ENCODE peak calls at places on chromosomes 11 and 22, in five cellular contexts. C is IMR-90, S is heart right ventricle, F is A549, D is heart left ventricle. A is an unnamed sample.

GRCh38 chr11:130383363-130384168 is 44.8 kb downstream of the ADAMTS8 start:
- DNase-seq in C (peak), S (no peak), F (no peak), D (no peak), A (no peak)

GRCh38 chr11:32034149-32034548 is 56.7 kb upstream of the RCN1 start:
- DNase-seq in C (peak), S (no peak), F (no peak), D (no peak), A (no peak)

GRCh38 chr11:30488304-30488998 is 97.7 kb downstream of the MPPED2 start:
- DNase-seq in C (peak), S (no peak), F (peak), D (no peak), A (no peak)

GRCh38 chr11:16902979-16903378 is 111.2 kb downstream of the PLEKHA7 start:
- DNase-seq in C (no peak), S (no peak), F (no peak), D (no peak), A (no peak)

GRCh38 chr11:79336740-79337517 is 103.9 kb downstream of the TENM4 start:
- DNase-seq in C (peak), S (no peak), F (no peak), D (no peak), A (no peak)

GRCh38 chr11:102598272-102598671 is 26.9 kb downstream of the MMP20 start:
- DNase-seq in C (no peak), S (no peak), F (no peak), D (no peak), A (no peak)

GRCh38 chr11:76918941-76919386 is 58.2 kb downstream of the ACER3 start:
- DNase-seq in C (peak), S (no peak), F (peak), D (no peak), A (peak)

GRCh38 chr22:50184004-50184461 is 1.7 kb upstream of the TRABD start:
- DNase-seq in C (peak), S (peak), F (peak), D (peak), A (peak)

GRCh38 chr22:23498811-23499798 is 81.0 kb downstream of the IGLL1 start:
- DNase-seq in C (no peak), S (no peak), F (no peak), D (no peak), A (no peak)

GRCh38 chr11:74072721-74073120 is 63.8 kb upstream of the UCP3 start:
- DNase-seq in C (no peak), S (no peak), F (no peak), D (no peak), A (no peak)

GRCh38 chr22:23847991-23848864 is 9.4 kb upstream of the DERL3 start:
- DNase-seq in C (no peak), S (no peak), F (no peak), D (no peak), A (no peak)

GRCh38 chr22:26086359-26086758 is 82.9 kb upstream of the SEZ6L start:
- DNase-seq in C (no peak), S (no peak), F (no peak), D (no peak), A (no peak)

GRCh38 chr11:131056036-131056435 is 139.8 kb upstream of the SNX19 start:
- DNase-seq in C (no peak), S (no peak), F (no peak), D (no peak), A (no peak)

GRCh38 chr11:83349371-83349770 is 63.2 kb upstream of the CCDC90B start:
- DNase-seq in C (no peak), S (no peak), F (no peak), D (no peak), A (no peak)

GRCh38 chr11:128594246-128594645 is 6.9 kb upstream of the ETS1 start:
- DNase-seq in C (no peak), S (no peak), F (no peak), D (no peak), A (no peak)

GRCh38 chr11:35419713-35420333 is 465 bp upstream of the SLC1A2 start:
- DNase-seq in C (no peak), S (peak), F (no peak), D (peak), A (no peak)

GRCh38 chr22:42340695-42341383 is 70.4 kb upstream of the TCF20 start:
- DNase-seq in C (no peak), S (no peak), F (no peak), D (no peak), A (no peak)

GRCh38 chr11:106077609-106078517 is at the start of gene AASDHPPT:
- DNase-seq in C (peak), S (no peak), F (peak), D (no peak), A (peak)

GRCh38 chr11:1932681-1933080 is 13.2 kb downstream of the TNNT3 start:
- DNase-seq in C (no peak), S (no peak), F (no peak), D (no peak), A (no peak)

GRCh38 chr11:97746832-97747231 is 1273.9 kb upstream of the CNTN5 start:
- DNase-seq in C (no peak), S (no peak), F (no peak), D (no peak), A (no peak)

GRCh38 chr22:21449531-21450319 is 17.5 kb upstream of the TMEM191C start:
- DNase-seq in C (peak), S (no peak), F (no peak), D (peak), A (no peak)

GRCh38 chr22:32534252-32535215 is 59.9 kb downstream of the FBXO7 start:
- DNase-seq in C (no peak), S (peak), F (no peak), D (peak), A (no peak)

GRCh38 chr11:59822989-59823566 is 12.5 kb upstream of the MRPL16 start:
- DNase-seq in C (peak), S (no peak), F (peak), D (no peak), A (no peak)

GRCh38 chr11:73991471-73992006 is 8.9 kb upstream of the UCP2 start:
- DNase-seq in C (no peak), S (no peak), F (no peak), D (no peak), A (no peak)

GRCh38 chr11:65476632-65477270 is 22.1 kb upstream of the MALAT1 start:
- DNase-seq in C (no peak), S (no peak), F (no peak), D (no peak), A (no peak)

GRCh38 chr22:42772647-42773046 is 52.0 kb upstream of the A4GALT start:
- DNase-seq in C (no peak), S (no peak), F (no peak), D (no peak), A (no peak)

GRCh38 chr11:6452219-6452618 is 11.4 kb upstream of the HPX start:
- DNase-seq in C (peak), S (no peak), F (no peak), D (no peak), A (no peak)

GRCh38 chr11:78840623-78841022 is 266.0 kb upstream of the NARS2 start:
- DNase-seq in C (peak), S (no peak), F (no peak), D (no peak), A (peak)

DNA sequence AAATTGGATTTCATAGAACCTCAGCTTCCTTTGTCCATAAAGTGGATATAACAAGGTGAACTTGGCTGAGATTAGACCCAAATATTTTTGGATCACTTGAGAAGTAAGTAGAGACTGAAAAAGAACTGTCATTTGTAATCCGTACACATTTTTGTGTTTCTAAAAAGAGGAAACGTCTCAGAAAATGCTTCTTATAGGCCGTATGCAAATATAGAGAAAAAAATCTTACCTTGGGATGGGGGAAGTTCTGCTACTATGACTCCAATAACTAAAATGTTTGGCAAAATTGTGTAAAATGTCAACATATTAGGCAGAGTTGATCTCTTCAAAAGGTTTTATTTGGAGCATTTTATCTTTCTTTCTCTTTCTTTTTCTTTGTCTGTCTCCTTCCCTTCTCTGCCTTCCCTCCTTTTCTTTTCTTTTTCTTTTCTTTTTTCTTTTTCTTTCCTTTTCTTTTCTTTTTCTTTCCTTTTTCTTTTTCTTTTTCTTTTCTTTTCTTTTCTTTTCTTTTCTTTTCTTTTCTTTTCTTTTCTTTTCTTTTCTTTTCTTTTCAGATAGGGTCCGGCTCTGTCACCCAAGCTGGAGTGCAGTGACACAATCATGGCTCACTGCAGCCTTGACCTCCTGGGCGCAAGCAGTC is 48.2 kb downstream of the ADM start:
- DNase-seq in C (no peak), S (no peak), F (no peak), D (no peak), A (no peak)
- H3K27ac ChIP-seq in C (no peak), S (peak), F (peak), D (peak), A (no peak)

GRCh38 chr11:22173532-22173931 is 19.4 kb upstream of the ANO5 start:
- DNase-seq in C (no peak), S (no peak), F (no peak), D (no peak), A (no peak)

DNA sequence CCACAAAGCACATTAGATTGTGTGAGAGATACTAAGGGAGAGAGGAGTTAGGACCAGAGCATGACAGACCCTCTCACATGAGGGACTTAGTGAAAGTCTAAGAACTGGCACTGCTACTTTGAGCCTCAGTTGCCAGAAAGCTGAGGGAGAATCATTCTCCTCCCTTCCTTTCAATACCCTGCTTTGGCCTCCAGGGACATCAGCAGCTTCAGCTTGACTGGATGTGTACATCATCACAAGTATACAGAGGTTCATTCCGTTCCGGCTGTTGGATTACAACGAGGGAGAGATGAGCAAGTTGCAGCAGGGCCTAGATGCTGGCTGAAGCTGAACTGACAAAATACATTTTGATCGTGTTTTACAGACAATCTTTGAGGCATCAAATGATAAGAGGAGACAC is 15.7 kb upstream of the ANO5 start:
- DNase-seq in C (no peak), S (no peak), F (peak), D (no peak), A (no peak)
- TF ChIP-seq CTCF in C (no peak), S (no peak), F (no peak), D (no peak), A (no peak)

DNA sequence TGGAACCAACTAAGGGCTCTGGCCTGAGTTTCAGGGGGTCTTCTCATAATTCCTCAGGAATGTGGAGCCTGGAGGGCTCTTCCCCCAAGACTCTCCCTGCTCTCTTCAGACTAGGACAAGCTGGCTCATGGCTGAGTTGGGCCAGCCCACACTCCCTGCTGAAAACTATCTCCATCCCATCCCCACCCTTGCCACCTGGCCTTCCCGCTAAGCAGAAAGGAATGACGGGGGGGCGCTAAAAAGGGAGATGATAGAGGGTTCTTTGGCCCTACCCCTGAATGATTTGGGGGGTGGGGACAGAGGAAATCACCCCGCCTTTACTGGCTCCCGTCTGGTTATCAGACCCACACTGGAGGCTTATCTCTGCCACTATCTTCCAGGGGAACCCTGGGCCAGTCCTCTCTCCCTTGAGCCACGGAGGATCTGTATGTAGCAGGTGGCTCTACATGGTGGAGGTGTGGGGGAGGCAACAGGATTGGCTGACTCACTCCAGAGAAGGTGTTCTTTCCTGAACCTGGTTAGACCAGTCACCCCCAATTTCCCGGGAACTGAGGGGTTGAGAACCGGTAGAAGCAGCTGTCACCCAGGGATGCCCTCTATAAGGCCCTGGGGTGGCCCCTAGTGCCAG is 5.7 kb downstream of the SMTN start:
- DNase-seq in C (no peak), S (no peak), F (no peak), D (no peak), A (no peak)
- H3K4me3 ChIP-seq in C (no peak), S (no peak), F (no peak), D (no peak), A (no peak)

GRCh38 chr11:72834905-72835304 is 20.7 kb downstream of the ATG16L2 start:
- DNase-seq in C (no peak), S (no peak), F (no peak), D (peak), A (no peak)

GRCh38 chr11:72831521-72832300 is 17.5 kb downstream of the ATG16L2 start:
- DNase-seq in C (peak), S (peak), F (peak), D (peak), A (peak)

GRCh38 chr11:72833792-72834501 is 19.7 kb downstream of the ATG16L2 start:
- DNase-seq in C (no peak), S (no peak), F (no peak), D (no peak), A (peak)

GRCh38 chr11:72833083-72833733 is 19.0 kb downstream of the ATG16L2 start:
- DNase-seq in C (no peak), S (no peak), F (no peak), D (no peak), A (no peak)

GRCh38 chr11:72832301-72833082 is 18.3 kb downstream of the ATG16L2 start:
- DNase-seq in C (no peak), S (no peak), F (no peak), D (no peak), A (no peak)
- H3K27ac ChIP-seq in C (no peak), S (peak), F (no peak), D (peak), A (peak)

DNA sequence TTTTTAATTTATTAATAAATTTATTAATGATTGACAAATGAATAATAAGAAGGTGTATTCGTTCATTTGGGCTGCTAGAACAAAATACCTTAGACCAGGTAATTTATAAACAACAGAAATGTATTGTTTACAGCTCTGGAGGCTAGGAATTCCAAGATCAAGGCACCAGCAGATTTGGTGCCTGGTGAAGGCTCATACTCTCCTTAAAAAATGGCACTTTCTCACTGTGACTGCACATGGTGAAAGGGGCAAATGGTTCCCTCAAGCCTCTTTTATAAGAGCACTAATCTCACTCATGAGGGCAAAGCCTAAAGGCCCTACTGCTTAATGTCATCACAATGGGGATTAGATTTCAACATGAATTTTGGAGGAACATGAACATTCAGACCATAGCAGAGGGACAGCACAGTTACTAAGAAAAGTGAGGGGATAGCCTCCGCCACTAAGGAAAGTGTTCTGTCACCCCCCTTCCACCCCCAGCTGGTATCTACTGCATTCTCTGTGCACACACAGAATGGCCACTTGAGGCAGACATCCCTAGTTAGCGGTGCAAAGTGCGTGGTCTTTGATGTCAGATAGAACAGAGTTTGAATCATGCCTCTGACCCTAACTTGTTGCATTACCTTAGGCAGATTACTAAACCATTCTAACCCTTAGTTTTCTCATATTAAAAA is 47.2 kb upstream of the CEP295 start:
- DNase-seq in C (no peak), S (no peak), F (peak), D (no peak), A (no peak)
- TF ChIP-seq CTCF in C (no peak), S (no peak), F (peak), D (no peak), A (no peak)